ENCODE peak calls at places on chromosome 15, in seven cellular contexts. One of them, this sample, is unnamed.
A peak's percentile ranks its signal among the peaks of the same experiment; 100 is the strongest.

GRCh38 chr15:59396211-59396610 is 23.5 kb upstream of the MYO1E start:
- DNase-seq in ovary: no peak
- DNase-seq in MM.1S: no peak
- DNase-seq in A549: no peak
- DNase-seq in GM23338: no peak
- DNase-seq in transverse colon: no peak
- DNase-seq in SJSA1: no peak
- DNase-seq in this sample: no peak

GRCh38 chr15:70514236-70514635 is 249.1 kb downstream of the UACA start:
- DNase-seq in A549: no peak
- DNase-seq in transverse colon: no peak
- DNase-seq in GM23338: no peak
- DNase-seq in ovary: no peak
- DNase-seq in SJSA1: no peak
- DNase-seq in MM.1S: no peak
- DNase-seq in this sample: no peak

GRCh38 chr15:46091860-46092450 is 457.1 kb downstream of the SQOR start:
- DNase-seq in transverse colon: peak; percentile 14
- DNase-seq in GM23338: peak; percentile 87
- DNase-seq in ovary: no peak
- DNase-seq in A549: peak; percentile 1
- DNase-seq in SJSA1: peak; percentile 25
- DNase-seq in MM.1S: peak; percentile 56
- DNase-seq in this sample: peak; percentile 38

GRCh38 chr15:58534556-58534955 is 102.8 kb downstream of the LIPC start:
- DNase-seq in GM23338: no peak
- DNase-seq in ovary: no peak
- DNase-seq in SJSA1: peak; percentile 62
- DNase-seq in transverse colon: no peak
- DNase-seq in A549: no peak
- DNase-seq in MM.1S: no peak
- DNase-seq in this sample: no peak

GRCh38 chr15:27993996-27994775 is 104.9 kb downstream of the OCA2 start:
- DNase-seq in MM.1S: no peak
- DNase-seq in transverse colon: no peak
- DNase-seq in ovary: no peak
- DNase-seq in SJSA1: no peak
- DNase-seq in GM23338: no peak
- DNase-seq in A549: no peak
- DNase-seq in this sample: no peak

GRCh38 chr15:81666828-81667227 is 292.8 kb upstream of the TMC3 start:
- DNase-seq in SJSA1: no peak
- DNase-seq in A549: no peak
- DNase-seq in GM23338: no peak
- DNase-seq in MM.1S: peak; percentile 8
- DNase-seq in ovary: no peak
- DNase-seq in transverse colon: no peak
- DNase-seq in this sample: no peak

GRCh38 chr15:86347245-86347644 is 267.6 kb downstream of the AGBL1 start:
- DNase-seq in transverse colon: no peak
- DNase-seq in ovary: no peak
- DNase-seq in A549: no peak
- DNase-seq in MM.1S: no peak
- DNase-seq in GM23338: no peak
- DNase-seq in SJSA1: no peak
- DNase-seq in this sample: no peak

GRCh38 chr15:73165844-73166243 is 113.6 kb downstream of the NEO1 start:
- DNase-seq in A549: no peak
- DNase-seq in transverse colon: no peak
- DNase-seq in GM23338: no peak
- DNase-seq in ovary: no peak
- DNase-seq in SJSA1: no peak
- DNase-seq in MM.1S: no peak
- DNase-seq in this sample: no peak

GRCh38 chr15:45892182-45892581 is 257.4 kb downstream of the SQOR start:
- DNase-seq in transverse colon: no peak
- DNase-seq in ovary: no peak
- DNase-seq in MM.1S: no peak
- DNase-seq in A549: no peak
- DNase-seq in SJSA1: no peak
- DNase-seq in GM23338: no peak
- DNase-seq in this sample: no peak

DNA sequence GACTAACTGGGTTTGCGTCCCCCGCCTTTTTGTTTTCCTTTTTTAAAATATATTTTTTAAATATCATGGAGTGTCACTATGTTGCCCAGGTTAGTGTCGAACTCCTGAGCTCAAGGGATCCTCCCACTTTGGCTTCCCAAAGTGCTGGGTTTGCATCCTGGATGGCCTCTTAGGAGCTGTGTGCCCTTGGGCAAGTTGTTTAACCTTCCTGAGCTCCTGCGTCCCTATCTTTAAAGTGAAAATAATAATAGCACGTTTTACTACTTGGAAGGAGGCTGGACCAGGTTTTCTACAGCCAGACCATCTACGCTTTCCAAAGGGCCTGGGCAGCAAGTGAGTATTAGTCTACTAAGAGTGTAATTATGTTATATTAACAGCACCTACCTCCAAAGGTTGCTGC is 44.2 kb upstream of the RNU6-1 start:
- DNase-seq in SJSA1: no peak
- DNase-seq in GM23338: no peak
- DNase-seq in MM.1S: no peak
- DNase-seq in ovary: no peak
- DNase-seq in A549: no peak
- DNase-seq in transverse colon: no peak
- DNase-seq in this sample: no peak
- H3K27ac ChIP-seq in SJSA1: peak overlapping the region; percentile 51
- H3K27ac ChIP-seq in GM23338: no peak overlapping the region
- H3K27ac ChIP-seq in MM.1S: no peak overlapping the region
- H3K27ac ChIP-seq in ovary: peak overlapping the region; percentile 53
- H3K27ac ChIP-seq in A549: peak overlapping the region; percentile 93
- H3K27ac ChIP-seq in transverse colon: peak overlapping the region; percentile 87
- H3K27ac ChIP-seq in this sample: peak overlapping the region; percentile 80

DNA sequence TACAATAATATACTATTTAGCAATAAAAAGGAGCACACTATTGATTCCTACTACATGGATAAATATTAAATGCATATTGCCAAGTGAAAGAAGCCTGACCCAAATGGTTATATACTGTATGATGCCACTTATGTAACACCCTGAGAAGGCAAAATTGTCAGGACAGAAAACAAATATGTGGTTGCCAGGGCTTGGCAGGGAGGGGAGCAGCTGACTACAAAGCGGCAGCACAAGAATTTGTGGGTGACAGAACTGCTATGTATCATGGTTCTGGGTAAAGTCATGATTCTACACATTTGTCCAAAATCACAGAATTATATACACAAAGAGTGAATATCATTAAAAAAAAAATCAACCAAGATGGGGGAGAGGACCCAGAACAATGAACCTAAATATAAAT is 22.5 kb downstream of the TBC1D2B start:
- DNase-seq in MM.1S: no peak
- DNase-seq in ovary: no peak
- DNase-seq in GM23338: no peak
- DNase-seq in SJSA1: no peak
- DNase-seq in transverse colon: no peak
- DNase-seq in A549: no peak
- DNase-seq in this sample: no peak
- H3K4me1 ChIP-seq in MM.1S: peaks cover 62% of the 10 kb centered on the region
- H3K4me1 ChIP-seq in ovary: peaks cover 37% of the 10 kb centered on the region
- H3K4me1 ChIP-seq in GM23338: peaks cover 34% of the 10 kb centered on the region
- H3K4me1 ChIP-seq in SJSA1: peaks cover 46% of the 10 kb centered on the region
- H3K4me1 ChIP-seq in transverse colon: peaks cover 80% of the 10 kb centered on the region
- H3K4me1 ChIP-seq in A549: peaks cover 48% of the 10 kb centered on the region
- H3K4me1 ChIP-seq in this sample: peaks cover 95% of the 10 kb centered on the region

DNA sequence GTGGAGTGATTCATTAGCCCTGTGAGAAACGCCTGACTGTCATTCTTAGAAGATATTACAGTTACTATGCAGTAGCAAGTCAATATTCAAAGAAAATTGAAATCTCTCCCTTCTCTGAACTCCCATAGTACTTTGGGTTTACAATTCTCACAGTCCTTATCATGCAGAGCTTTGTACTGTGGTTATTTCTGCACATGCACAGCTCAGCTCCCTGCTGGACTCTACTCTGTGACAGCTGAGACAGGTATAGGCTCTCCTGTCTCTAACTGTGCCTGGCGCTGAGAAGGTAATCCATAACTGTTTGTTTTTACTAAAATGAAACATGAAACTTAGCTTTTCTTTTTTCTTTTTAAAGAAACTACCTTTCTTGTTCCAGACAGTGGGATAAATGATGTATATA is 123.1 kb upstream of the SLC24A5 start:
- DNase-seq in GM23338: no peak
- DNase-seq in ovary: no peak
- DNase-seq in MM.1S: no peak
- DNase-seq in transverse colon: no peak
- DNase-seq in A549: no peak
- DNase-seq in SJSA1: no peak
- DNase-seq in this sample: no peak
- H3K4me3 ChIP-seq in GM23338: no peak overlapping the region
- H3K4me3 ChIP-seq in ovary: no peak overlapping the region
- H3K4me3 ChIP-seq in MM.1S: no peak overlapping the region
- H3K4me3 ChIP-seq in transverse colon: no peak overlapping the region
- H3K4me3 ChIP-seq in A549: no peak overlapping the region
- H3K4me3 ChIP-seq in SJSA1: no peak overlapping the region
- H3K4me3 ChIP-seq in this sample: no peak overlapping the region

GRCh38 chr15:101201411-101202174 is 50.3 kb downstream of the CHSY1 start:
- DNase-seq in transverse colon: peak; percentile 67
- DNase-seq in ovary: peak; percentile 89
- DNase-seq in MM.1S: no peak
- DNase-seq in SJSA1: peak; percentile 93
- DNase-seq in GM23338: peak; percentile 93
- DNase-seq in A549: peak; percentile 80
- DNase-seq in this sample: peak; percentile 89

GRCh38 chr15:101200181-101200580 is 51.7 kb downstream of the CHSY1 start:
- DNase-seq in GM23338: no peak
- DNase-seq in MM.1S: peak; percentile 35
- DNase-seq in ovary: no peak
- DNase-seq in transverse colon: no peak
- DNase-seq in A549: no peak
- DNase-seq in SJSA1: no peak
- DNase-seq in this sample: no peak

GRCh38 chr15:101204744-101205535 is 46.9 kb downstream of the CHSY1 start:
- DNase-seq in SJSA1: no peak
- DNase-seq in transverse colon: no peak
- DNase-seq in A549: no peak
- DNase-seq in ovary: no peak
- DNase-seq in GM23338: no peak
- DNase-seq in MM.1S: no peak
- DNase-seq in this sample: no peak

GRCh38 chr15:101203607-101204006 is 48.2 kb downstream of the CHSY1 start:
- DNase-seq in ovary: no peak
- DNase-seq in SJSA1: no peak
- DNase-seq in A549: no peak
- DNase-seq in GM23338: no peak
- DNase-seq in transverse colon: no peak
- DNase-seq in MM.1S: no peak
- DNase-seq in this sample: no peak

DNA sequence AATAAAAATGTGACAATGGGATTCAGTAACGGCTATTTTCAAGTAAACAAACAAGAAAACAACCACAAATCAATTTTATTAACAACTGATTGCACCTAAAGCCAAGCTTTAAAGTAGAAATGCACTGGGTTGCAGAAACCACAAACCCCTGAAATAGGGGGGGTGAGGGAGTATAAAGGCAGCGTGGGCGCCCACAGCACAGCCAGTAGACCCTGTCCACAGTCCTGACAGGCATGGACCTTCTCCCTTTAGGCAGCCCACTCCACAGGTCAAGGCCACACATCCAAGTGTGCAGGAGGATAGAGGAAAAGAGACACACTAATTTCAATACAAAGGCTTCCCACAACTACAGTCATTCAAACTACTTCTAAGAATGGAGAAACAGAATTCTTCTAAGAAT is 48.8 kb downstream of the CHSY1 start:
- DNase-seq in ovary: no peak
- DNase-seq in MM.1S: no peak
- DNase-seq in SJSA1: no peak
- DNase-seq in transverse colon: no peak
- DNase-seq in GM23338: no peak
- DNase-seq in A549: no peak
- DNase-seq in this sample: no peak
- H3K27ac ChIP-seq in ovary: peak overlapping the region; percentile 12
- H3K27ac ChIP-seq in MM.1S: peak overlapping the region; percentile 63
- H3K27ac ChIP-seq in SJSA1: no peak overlapping the region
- H3K27ac ChIP-seq in transverse colon: no peak overlapping the region
- H3K27ac ChIP-seq in GM23338: no peak overlapping the region
- H3K27ac ChIP-seq in A549: no peak overlapping the region
- H3K27ac ChIP-seq in this sample: peak overlapping the region; percentile 43

GRCh38 chr15:67781907-67782559 is 43.3 kb upstream of the SKOR1 start:
- DNase-seq in SJSA1: no peak
- DNase-seq in transverse colon: no peak
- DNase-seq in MM.1S: no peak
- DNase-seq in ovary: no peak
- DNase-seq in GM23338: no peak
- DNase-seq in A549: no peak
- DNase-seq in this sample: no peak

GRCh38 chr15:67784057-67784781 is 41.1 kb upstream of the SKOR1 start:
- DNase-seq in MM.1S: peak; percentile 94
- DNase-seq in ovary: no peak
- DNase-seq in A549: no peak
- DNase-seq in GM23338: no peak
- DNase-seq in SJSA1: no peak
- DNase-seq in transverse colon: peak; percentile 58
- DNase-seq in this sample: no peak

GRCh38 chr15:67784856-67785430 is 40.4 kb upstream of the SKOR1 start:
- DNase-seq in transverse colon: no peak
- DNase-seq in SJSA1: no peak
- DNase-seq in A549: no peak
- DNase-seq in ovary: no peak
- DNase-seq in MM.1S: peak; percentile 38
- DNase-seq in GM23338: no peak
- DNase-seq in this sample: no peak

GRCh38 chr15:67782592-67782991 is 42.7 kb upstream of the SKOR1 start:
- DNase-seq in GM23338: peak; percentile 64
- DNase-seq in transverse colon: no peak
- DNase-seq in SJSA1: no peak
- DNase-seq in ovary: no peak
- DNase-seq in MM.1S: peak; percentile 44
- DNase-seq in A549: no peak
- DNase-seq in this sample: no peak

DNA sequence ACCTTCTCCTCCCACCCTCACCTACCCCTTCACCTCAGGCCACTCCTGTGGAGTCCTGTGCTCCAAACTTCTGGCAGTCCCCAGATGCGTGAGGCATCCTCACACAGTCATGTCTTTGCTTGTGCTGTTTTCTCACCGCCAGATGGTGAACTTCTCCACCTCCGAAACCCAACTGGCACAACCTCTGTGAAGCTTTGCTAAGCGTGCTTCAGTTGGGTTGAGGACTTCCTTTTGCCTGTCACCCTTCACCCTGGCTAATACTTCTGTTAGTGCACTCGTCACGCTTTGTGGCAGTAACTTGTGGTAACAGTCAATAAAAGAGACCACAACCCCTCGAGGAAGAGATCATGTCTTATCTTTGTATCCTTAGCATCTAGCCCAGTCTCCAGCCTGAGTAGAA is 42.0 kb upstream of the SKOR1 start:
- DNase-seq in GM23338: no peak
- DNase-seq in transverse colon: peak; percentile 28
- DNase-seq in MM.1S: peak; percentile 92
- DNase-seq in A549: no peak
- DNase-seq in SJSA1: no peak
- DNase-seq in ovary: no peak
- DNase-seq in this sample: no peak
- H3K4me1 ChIP-seq in GM23338: peaks cover 41% of the 10 kb centered on the region
- H3K4me1 ChIP-seq in transverse colon: no peaks in the 10 kb centered on the region
- H3K4me1 ChIP-seq in MM.1S: peaks cover 33% of the 10 kb centered on the region
- H3K4me1 ChIP-seq in A549: no peaks in the 10 kb centered on the region
- H3K4me1 ChIP-seq in SJSA1: no peaks in the 10 kb centered on the region
- H3K4me1 ChIP-seq in ovary: no peaks in the 10 kb centered on the region
- H3K4me1 ChIP-seq in this sample: no peaks in the 10 kb centered on the region

This sample was measured in left lung.